ENCODE peak calls at places on chromosomes 4 and X, in eight cellular contexts. V, Y, I, D, F, T, A and N are unnamed samples.

GRCh38 chrX:13432376-13432775 is 112.5 kb upstream of the ATXN3L start:
- DNase-seq in V (peak; percentile 97), Y (peak; percentile 70), I (no peak), D (no peak), F (peak; percentile 64), T (no peak), A (peak; percentile 14), N (no peak)

GRCh38 chr4:187604984-187605383 is 390.6 kb upstream of the ZFP42 start:
- DNase-seq in V (no peak), Y (no peak), I (no peak), D (no peak), F (no peak), T (no peak), A (no peak), N (no peak)

GRCh38 chr4:89307446-89308160 is at the start of gene GPRIN3:
- DNase-seq in V (peak; percentile 70), Y (peak; percentile 71), I (peak; percentile 45), D (peak; percentile 80), F (peak; percentile 50), T (no peak), A (no peak), N (peak; percentile 85)

GRCh38 chr4:183591301-183591700 is 67.7 kb downstream of the RWDD4 start:
- DNase-seq in V (peak; percentile 61), Y (no peak), I (no peak), D (no peak), F (no peak), T (no peak), A (no peak), N (no peak)

GRCh38 chrX:150731795-150732194 is 38.6 kb downstream of the MTMR1 start:
- DNase-seq in V (peak; percentile 97), Y (no peak), I (no peak), D (no peak), F (no peak), T (no peak), A (no peak), N (no peak)

GRCh38 chr4:104491396-104491821 is 3.3 kb downstream of the CXXC4 start:
- DNase-seq in V (peak; percentile 28), Y (peak; percentile 69), I (no peak), D (peak; percentile 29), F (peak; percentile 59), T (no peak), A (no peak), N (peak; percentile 70)

GRCh38 chr4:982291-982690 is 4.6 kb upstream of the IDUA start:
- DNase-seq in V (no peak), Y (no peak), I (no peak), D (no peak), F (no peak), T (no peak), A (no peak), N (no peak)

GRCh38 chr4:13990596-13991589 is 363.4 kb upstream of the BOD1L1 start:
- DNase-seq in V (no peak), Y (no peak), I (no peak), D (no peak), F (peak; percentile 33), T (no peak), A (no peak), N (no peak)

GRCh38 chr4:182885738-182886077 is 31.5 kb downstream of the DCTD start:
- DNase-seq in V (no peak), Y (no peak), I (no peak), D (no peak), F (no peak), T (no peak), A (no peak), N (no peak)

GRCh38 chr4:2487632-2488031 is 18.7 kb downstream of the RNF4 start:
- DNase-seq in V (no peak), Y (no peak), I (no peak), D (no peak), F (no peak), T (no peak), A (no peak), N (no peak)

GRCh38 chr4:26133840-26134239 is 187.0 kb upstream of the RBPJ start:
- DNase-seq in V (no peak), Y (no peak), I (no peak), D (no peak), F (no peak), T (no peak), A (no peak), N (no peak)

GRCh38 chr4:133801858-133802257 is 399.7 kb downstream of the PABPC4L start:
- DNase-seq in V (no peak), Y (no peak), I (no peak), D (no peak), F (no peak), T (no peak), A (no peak), N (peak; percentile 3)

GRCh38 chr4:55435136-55435535 is 39.4 kb downstream of the TMEM165 start:
- DNase-seq in V (peak; percentile 66), Y (no peak), I (no peak), D (no peak), F (no peak), T (no peak), A (no peak), N (no peak)

GRCh38 chrX:130155564-130155963 is 10.1 kb downstream of the AIFM1 start:
- DNase-seq in V (no peak), Y (no peak), I (no peak), D (no peak), F (no peak), T (no peak), A (no peak), N (no peak)
- H3K27me3 ChIP-seq in V (no peaks in the 10 kb centered on the region), Y (no peaks in the 10 kb centered on the region), I (no peaks in the 10 kb centered on the region), D (no peaks in the 10 kb centered on the region), F (no peaks in the 10 kb centered on the region), T (no peaks in the 10 kb centered on the region), A (no peaks in the 10 kb centered on the region), N (no peaks in the 10 kb centered on the region)

DNA sequence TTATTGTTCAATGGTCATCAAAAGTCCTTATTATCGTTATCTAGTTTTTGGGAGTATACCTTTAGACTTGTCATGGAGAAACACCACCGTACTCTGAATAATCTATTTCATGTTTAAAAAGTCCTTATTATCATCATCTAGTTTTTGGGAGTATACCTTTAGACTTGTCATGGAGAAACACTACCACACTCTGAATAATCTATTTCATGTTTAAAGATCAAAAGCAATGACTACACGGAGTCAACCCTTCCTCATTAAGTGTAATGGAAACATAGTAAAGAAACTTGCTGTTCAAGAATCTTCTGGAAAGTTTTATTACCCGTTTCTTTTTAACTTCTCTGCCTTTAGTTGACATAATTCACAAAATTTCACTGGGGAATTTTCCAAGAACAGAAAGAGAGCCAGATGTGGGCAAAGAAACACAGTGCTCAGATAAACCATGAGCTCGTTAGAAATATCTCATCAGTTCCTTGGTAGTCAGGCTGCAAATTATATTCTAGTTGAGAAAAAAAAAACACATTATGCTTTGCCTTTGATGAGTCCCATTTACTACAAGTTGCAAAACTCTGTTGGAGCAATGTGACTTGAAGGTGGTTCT is 158.8 kb downstream of the AFAP1 start:
- DNase-seq in V (no peak), Y (no peak), I (no peak), D (no peak), F (no peak), T (no peak), A (no peak), N (no peak)
- H3K27me3 ChIP-seq in V (no peaks in the 10 kb centered on the region), Y (no peaks in the 10 kb centered on the region), I (no peaks in the 10 kb centered on the region), D (no peaks in the 10 kb centered on the region), F (no peaks in the 10 kb centered on the region), T (no peaks in the 10 kb centered on the region), A (no peaks in the 10 kb centered on the region), N (no peaks in the 10 kb centered on the region)

DNA sequence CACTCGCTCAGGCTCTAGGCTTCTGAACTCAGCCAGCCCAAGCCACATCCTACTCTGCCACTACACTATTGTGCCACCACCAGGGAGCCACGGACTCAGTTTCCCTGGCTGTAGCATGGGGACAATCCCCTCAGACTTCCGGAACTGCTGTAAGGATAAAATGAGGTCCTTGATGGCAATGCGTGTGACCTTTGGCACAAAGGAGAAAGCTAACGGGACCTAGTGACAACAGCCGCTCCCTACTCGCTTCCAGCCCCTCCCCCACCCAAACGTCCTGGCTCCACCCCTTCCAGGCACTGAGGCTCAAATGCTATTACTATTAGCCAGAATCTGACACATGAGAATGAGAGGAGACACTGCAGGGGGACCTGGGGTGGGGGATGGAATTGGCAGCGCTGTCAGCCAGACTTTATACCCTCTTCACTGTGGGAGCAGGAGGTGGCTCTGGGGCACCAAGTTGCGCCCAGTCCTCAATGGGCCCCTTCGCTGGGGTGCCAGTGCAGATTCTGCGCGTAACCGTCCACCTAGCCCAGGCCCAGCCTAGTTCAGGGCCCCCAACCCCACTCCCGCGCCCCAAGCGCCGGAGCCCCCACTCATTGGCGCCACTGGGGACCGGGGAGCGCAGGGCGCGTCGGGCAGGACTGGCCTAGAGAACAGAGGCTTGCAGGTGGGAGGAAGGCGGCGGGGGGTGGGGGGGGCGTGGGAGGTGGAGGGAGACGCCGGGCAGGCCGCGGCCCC is 5.3 kb upstream of the DUSP9 start:
- DNase-seq in V (no peak), Y (no peak), I (no peak), D (no peak), F (no peak), T (no peak), A (no peak), N (peak; percentile 77)
- H3K27me3 ChIP-seq in V (peaks cover 17% of the 10 kb centered on the region), Y (peaks cover 65% of the 10 kb centered on the region), I (peaks cover 8% of the 10 kb centered on the region), D (peaks cover 4% of the 10 kb centered on the region), F (no peaks in the 10 kb centered on the region), T (peaks cover 63% of the 10 kb centered on the region), A (no peaks in the 10 kb centered on the region), N (peaks cover 58% of the 10 kb centered on the region)

GRCh38 chr4:125317526-125317880 is 2.7 kb downstream of the FAT4 start:
- DNase-seq in V (peak; percentile 78), Y (peak; percentile 71), I (no peak), D (no peak), F (peak; percentile 83), T (no peak), A (no peak), N (peak; percentile 51)

GRCh38 chr4:125316391-125316780 is 1.6 kb downstream of the FAT4 start:
- DNase-seq in V (peak; percentile 65), Y (peak; percentile 69), I (no peak), D (no peak), F (peak; percentile 50), T (no peak), A (no peak), N (peak; percentile 52)

GRCh38 chr4:125315571-125316390 is 1.0 kb downstream of the FAT4 start:
- DNase-seq in V (peak; percentile 81), Y (peak; percentile 60), I (no peak), D (peak; percentile 29), F (peak; percentile 57), T (no peak), A (no peak), N (peak; percentile 75)

GRCh38 chr4:125314676-125315570 is at the start of gene FAT4:
- DNase-seq in V (peak; percentile 99), Y (peak; percentile 96), I (no peak), D (peak; percentile 56), F (peak; percentile 96), T (peak; percentile 97), A (peak; percentile 82), N (peak; percentile 88)

DNA sequence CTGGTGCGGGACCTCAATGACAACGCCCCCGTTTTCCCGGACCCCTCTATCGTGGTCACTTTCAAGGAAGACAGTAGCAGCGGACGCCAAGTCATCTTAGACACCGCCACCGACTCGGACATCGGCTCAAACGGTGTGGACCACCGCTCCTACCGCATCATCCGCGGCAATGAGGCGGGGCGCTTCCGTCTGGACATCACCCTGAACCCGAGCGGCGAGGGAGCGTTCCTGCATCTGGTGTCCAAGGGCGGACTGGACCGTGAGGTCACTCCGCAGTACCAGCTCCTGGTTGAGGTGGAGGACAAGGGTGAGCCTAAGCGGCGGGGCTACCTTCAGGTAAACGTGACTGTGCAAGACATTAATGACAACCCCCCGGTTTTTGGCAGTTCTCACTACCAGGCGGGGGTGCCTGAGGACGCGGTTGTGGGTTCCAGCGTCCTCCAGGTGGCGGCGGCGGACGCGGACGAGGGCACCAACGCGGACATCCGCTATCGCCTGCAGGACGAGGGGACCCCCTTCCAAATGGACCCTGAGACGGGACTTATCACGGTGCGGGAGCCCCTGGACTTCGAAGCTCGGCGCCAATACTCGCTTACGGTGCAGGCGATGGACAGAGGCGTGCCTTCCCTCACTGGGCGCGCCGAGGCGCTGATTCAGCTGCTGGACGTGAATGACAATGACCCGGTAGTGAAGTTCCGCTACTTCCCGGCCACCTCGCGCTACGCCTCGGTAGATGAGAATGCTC is 2.2 kb downstream of the FAT4 start:
- DNase-seq in V (peak; percentile 74), Y (peak; percentile 67), I (no peak), D (no peak), F (peak; percentile 69), T (no peak), A (no peak), N (peak; percentile 57)
- H3K27me3 ChIP-seq in V (no peaks in the 10 kb centered on the region), Y (peaks cover 15% of the 10 kb centered on the region), I (peaks cover 30% of the 10 kb centered on the region), D (peaks cover 23% of the 10 kb centered on the region), F (no peaks in the 10 kb centered on the region), T (no peaks in the 10 kb centered on the region), A (no peaks in the 10 kb centered on the region), N (peaks cover 27% of the 10 kb centered on the region)